ENCODE peak calls at places on chromosomes 12 and 14, in seven cellular contexts. One of them, this sample, is unnamed.

GRCh38 chr14:92421756-92422155 is 91.8 kb upstream of the RIN3 start:
- DNase-seq in SK-N-SH: no peak
- DNase-seq in H1: no peak
- DNase-seq in K562: no peak
- DNase-seq in HCT116: no peak
- DNase-seq in HepG2: no peak
- DNase-seq in Panc1: no peak
- DNase-seq in this sample: no peak

GRCh38 chr14:106665814-106666213 is 1139.4 kb downstream of the TMEM121 start:
- DNase-seq in HCT116: no peak
- DNase-seq in Panc1: no peak
- DNase-seq in H1: no peak
- DNase-seq in K562: no peak
- DNase-seq in HepG2: no peak
- DNase-seq in SK-N-SH: no peak
- DNase-seq in this sample: no peak

GRCh38 chr12:104596876-104597833 is 140.4 kb downstream of the CHST11 start:
- DNase-seq in HepG2: no peak
- DNase-seq in HCT116: no peak
- DNase-seq in SK-N-SH: no peak
- DNase-seq in H1: no peak
- DNase-seq in Panc1: no peak
- DNase-seq in K562: no peak
- DNase-seq in this sample: no peak

GRCh38 chr12:53205747-53206146 is 1.3 kb downstream of the ITGB7 start:
- DNase-seq in HCT116: no peak
- DNase-seq in H1: no peak
- DNase-seq in Panc1: no peak
- DNase-seq in SK-N-SH: no peak
- DNase-seq in K562: no peak
- DNase-seq in HepG2: no peak
- DNase-seq in this sample: peak

GRCh38 chr12:121590476-121591143 is 9.8 kb upstream of the KDM2B start:
- DNase-seq in HCT116: no peak
- DNase-seq in H1: peak
- DNase-seq in K562: no peak
- DNase-seq in SK-N-SH: no peak
- DNase-seq in HepG2: peak
- DNase-seq in Panc1: no peak
- DNase-seq in this sample: peak

GRCh38 chr14:20610002-20610765 is 19.0 kb upstream of the RNASE12 start:
- DNase-seq in SK-N-SH: peak
- DNase-seq in H1: peak
- DNase-seq in Panc1: peak
- DNase-seq in K562: peak
- DNase-seq in HCT116: no peak
- DNase-seq in HepG2: peak
- DNase-seq in this sample: no peak

GRCh38 chr12:91610561-91610960 is 427.9 kb upstream of the DCN start:
- DNase-seq in HepG2: no peak
- DNase-seq in HCT116: no peak
- DNase-seq in K562: no peak
- DNase-seq in Panc1: no peak
- DNase-seq in SK-N-SH: no peak
- DNase-seq in H1: no peak
- DNase-seq in this sample: no peak

GRCh38 chr12:68001486-68002466 is 12.5 kb downstream of the IFNG-AS1 start:
- DNase-seq in K562: no peak
- DNase-seq in Panc1: no peak
- DNase-seq in SK-N-SH: no peak
- DNase-seq in HCT116: no peak
- DNase-seq in H1: no peak
- DNase-seq in HepG2: no peak
- DNase-seq in this sample: no peak

GRCh38 chr14:24818054-24818822 is 184.2 kb upstream of the GZMB start:
- DNase-seq in SK-N-SH: no peak
- DNase-seq in H1: no peak
- DNase-seq in HCT116: no peak
- DNase-seq in K562: no peak
- DNase-seq in Panc1: no peak
- DNase-seq in HepG2: peak
- DNase-seq in this sample: no peak

GRCh38 chr14:36654185-36655053 is 7.2 kb upstream of the PAX9 start:
- DNase-seq in K562: no peak
- DNase-seq in HepG2: no peak
- DNase-seq in Panc1: no peak
- DNase-seq in H1: peak
- DNase-seq in HCT116: no peak
- DNase-seq in SK-N-SH: no peak
- DNase-seq in this sample: no peak

GRCh38 chr12:119334459-119335170 is at the start of gene CCDC60:
- DNase-seq in Panc1: no peak
- DNase-seq in HepG2: no peak
- DNase-seq in K562: peak
- DNase-seq in H1: peak
- DNase-seq in SK-N-SH: no peak
- DNase-seq in HCT116: no peak
- DNase-seq in this sample: no peak

GRCh38 chr14:50210074-50210473 is 21.3 kb downstream of the SOS2 start:
- DNase-seq in SK-N-SH: no peak
- DNase-seq in H1: no peak
- DNase-seq in HepG2: no peak
- DNase-seq in K562: no peak
- DNase-seq in Panc1: no peak
- DNase-seq in HCT116: no peak
- DNase-seq in this sample: no peak

GRCh38 chr14:50299585-50299984 is 12.4 kb downstream of the L2HGDH start:
- DNase-seq in SK-N-SH: no peak
- DNase-seq in H1: no peak
- DNase-seq in HCT116: no peak
- DNase-seq in K562: no peak
- DNase-seq in Panc1: no peak
- DNase-seq in HepG2: no peak
- DNase-seq in this sample: no peak

GRCh38 chr12:62260733-62261683 is 804 bp downstream of the USP15 start:
- DNase-seq in HCT116: peak
- DNase-seq in K562: peak
- DNase-seq in HepG2: peak
- DNase-seq in H1: no peak
- DNase-seq in Panc1: peak
- DNase-seq in SK-N-SH: peak
- DNase-seq in this sample: peak

GRCh38 chr12:31035226-31035625 is 38.4 kb upstream of the DDX11 start:
- DNase-seq in H1: no peak
- DNase-seq in SK-N-SH: no peak
- DNase-seq in HepG2: no peak
- DNase-seq in K562: no peak
- DNase-seq in Panc1: no peak
- DNase-seq in HCT116: no peak
- DNase-seq in this sample: no peak

GRCh38 chr12:130300725-130301124 is 37.0 kb upstream of the PIWIL1 start:
- DNase-seq in HepG2: no peak
- DNase-seq in H1: no peak
- DNase-seq in HCT116: no peak
- DNase-seq in K562: no peak
- DNase-seq in Panc1: no peak
- DNase-seq in SK-N-SH: no peak
- DNase-seq in this sample: no peak

GRCh38 chr12:131494141-131494733 is 216.7 kb upstream of the SFSWAP start:
- DNase-seq in HepG2: no peak
- DNase-seq in Panc1: no peak
- DNase-seq in K562: no peak
- DNase-seq in SK-N-SH: no peak
- DNase-seq in H1: no peak
- DNase-seq in HCT116: no peak
- DNase-seq in this sample: no peak

GRCh38 chr12:131493068-131493826 is 217.6 kb upstream of the SFSWAP start:
- DNase-seq in H1: no peak
- DNase-seq in HepG2: no peak
- DNase-seq in K562: peak
- DNase-seq in SK-N-SH: peak
- DNase-seq in Panc1: no peak
- DNase-seq in HCT116: no peak
- DNase-seq in this sample: no peak

GRCh38 chr12:131491155-131491554 is 219.7 kb upstream of the SFSWAP start:
- DNase-seq in H1: no peak
- DNase-seq in Panc1: no peak
- DNase-seq in SK-N-SH: peak
- DNase-seq in HepG2: no peak
- DNase-seq in HCT116: no peak
- DNase-seq in K562: no peak
- DNase-seq in this sample: no peak

GRCh38 chr12:131489718-131490117 is 221.2 kb upstream of the SFSWAP start:
- DNase-seq in HepG2: no peak
- DNase-seq in Panc1: no peak
- DNase-seq in SK-N-SH: no peak
- DNase-seq in H1: no peak
- DNase-seq in K562: no peak
- DNase-seq in HCT116: no peak
- DNase-seq in this sample: no peak

DNA sequence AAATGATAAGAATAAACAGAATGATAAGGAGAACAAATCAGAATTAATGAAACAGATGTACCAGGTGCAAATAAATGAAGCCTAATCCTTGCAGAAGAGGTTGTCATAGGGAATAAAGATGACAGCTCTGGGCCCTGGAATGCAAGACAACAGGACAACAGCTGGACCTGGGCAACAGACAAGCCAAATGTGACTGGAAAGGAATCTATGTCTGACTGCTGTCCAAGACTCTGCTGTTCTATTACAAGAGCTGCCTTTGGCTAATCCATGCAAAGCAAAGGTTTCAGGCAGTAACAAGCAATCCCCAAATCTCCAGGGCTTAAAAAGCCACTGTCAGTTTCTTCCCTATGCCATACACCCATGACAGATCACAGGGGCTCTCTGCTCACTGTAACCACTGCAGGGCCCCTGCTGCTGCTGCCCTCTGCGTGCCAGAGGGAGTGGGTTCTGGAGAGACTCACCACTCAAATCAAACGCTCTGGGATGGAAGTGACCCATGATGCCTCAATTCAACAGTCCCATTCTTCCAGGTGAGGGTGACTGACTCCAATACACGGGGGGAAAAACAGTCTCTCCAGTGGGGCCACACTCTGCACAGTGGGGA is 218.9 kb upstream of the SFSWAP start:
- DNase-seq in HCT116: no peak
- DNase-seq in H1: no peak
- DNase-seq in SK-N-SH: peak
- DNase-seq in K562: no peak
- DNase-seq in HepG2: no peak
- DNase-seq in Panc1: no peak
- DNase-seq in this sample: no peak
- TF ChIP-seq SIN3A in HCT116: no peak
- TF ChIP-seq SIN3A in H1: no peak
- TF ChIP-seq SIN3A in SK-N-SH: no peak
- TF ChIP-seq SIN3A in K562: no peak
- TF ChIP-seq SIN3A in HepG2: no peak
- TF ChIP-seq SIN3A in Panc1: no peak
- TF ChIP-seq SIN3A in this sample: no peak

GRCh38 chr14:103830511-103831270 is 16.7 kb downstream of the PPP1R13B start:
- DNase-seq in Panc1: no peak
- DNase-seq in SK-N-SH: no peak
- DNase-seq in H1: no peak
- DNase-seq in HepG2: no peak
- DNase-seq in HCT116: no peak
- DNase-seq in K562: no peak
- DNase-seq in this sample: no peak
- TF ChIP-seq SIN3A in Panc1: no peak
- TF ChIP-seq SIN3A in SK-N-SH: no peak
- TF ChIP-seq SIN3A in H1: no peak
- TF ChIP-seq SIN3A in HepG2: no peak
- TF ChIP-seq SIN3A in HCT116: no peak
- TF ChIP-seq SIN3A in K562: no peak
- TF ChIP-seq SIN3A in this sample: no peak

DNA sequence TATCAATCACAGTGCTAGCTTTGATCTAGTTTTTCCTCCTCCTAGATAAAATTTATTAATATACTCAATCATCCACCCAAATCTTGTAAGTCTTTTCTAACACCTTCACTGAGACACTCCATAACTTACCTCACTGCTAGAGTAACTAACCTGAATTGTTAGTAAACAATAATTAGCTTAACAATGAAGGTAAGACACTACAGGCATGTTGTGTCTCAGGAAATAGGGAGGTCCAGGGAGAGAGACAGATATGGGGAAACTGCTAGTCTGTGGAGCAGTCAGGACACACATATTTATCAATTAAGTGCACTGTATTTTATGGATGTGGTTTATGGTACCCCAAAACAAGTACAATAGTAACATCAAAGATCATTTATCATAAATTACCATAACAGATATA is 94.2 kb upstream of the SSTR1 start:
- DNase-seq in Panc1: no peak
- DNase-seq in HCT116: no peak
- DNase-seq in SK-N-SH: no peak
- DNase-seq in HepG2: no peak
- DNase-seq in H1: no peak
- DNase-seq in K562: no peak
- DNase-seq in this sample: no peak
- TF ChIP-seq SIN3A in Panc1: no peak
- TF ChIP-seq SIN3A in HCT116: no peak
- TF ChIP-seq SIN3A in SK-N-SH: no peak
- TF ChIP-seq SIN3A in HepG2: no peak
- TF ChIP-seq SIN3A in H1: no peak
- TF ChIP-seq SIN3A in K562: no peak
- TF ChIP-seq SIN3A in this sample: no peak

GRCh38 chr12:69022674-69023073 is 89.7 kb upstream of the CPM start:
- DNase-seq in SK-N-SH: no peak
- DNase-seq in Panc1: no peak
- DNase-seq in H1: no peak
- DNase-seq in HCT116: no peak
- DNase-seq in K562: no peak
- DNase-seq in HepG2: no peak
- DNase-seq in this sample: no peak

GRCh38 chr12:69026341-69026740 is 93.4 kb upstream of the CPM start:
- DNase-seq in HCT116: no peak
- DNase-seq in HepG2: no peak
- DNase-seq in SK-N-SH: no peak
- DNase-seq in K562: no peak
- DNase-seq in H1: no peak
- DNase-seq in Panc1: no peak
- DNase-seq in this sample: no peak

GRCh38 chr12:69024907-69025306 is 91.9 kb upstream of the CPM start:
- DNase-seq in HepG2: no peak
- DNase-seq in Panc1: no peak
- DNase-seq in HCT116: no peak
- DNase-seq in K562: no peak
- DNase-seq in SK-N-SH: no peak
- DNase-seq in H1: no peak
- DNase-seq in this sample: no peak

GRCh38 chr12:69024413-69024812 is 91.4 kb upstream of the CPM start:
- DNase-seq in SK-N-SH: no peak
- DNase-seq in Panc1: no peak
- DNase-seq in HepG2: no peak
- DNase-seq in H1: no peak
- DNase-seq in HCT116: peak
- DNase-seq in K562: no peak
- DNase-seq in this sample: no peak

DNA sequence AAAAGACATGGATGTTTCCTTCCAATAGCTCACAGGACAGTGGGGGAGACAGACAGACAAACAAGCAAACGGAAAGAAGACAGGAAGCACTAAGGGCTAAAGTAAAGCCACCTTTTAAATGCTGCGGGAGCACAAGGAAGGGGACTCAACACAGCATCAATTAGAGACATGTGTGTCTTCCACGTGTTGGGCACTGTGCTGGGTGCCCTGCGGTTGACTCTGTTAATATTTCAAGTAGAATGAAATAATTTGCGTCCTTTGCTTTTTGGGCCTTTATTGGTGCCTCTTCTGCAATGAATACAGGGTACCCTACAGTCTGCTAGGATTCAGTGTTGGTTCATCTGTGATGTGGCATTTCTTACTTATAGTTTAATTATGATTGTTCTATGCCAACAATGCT is 90.9 kb upstream of the CPM start:
- DNase-seq in SK-N-SH: no peak
- DNase-seq in HepG2: no peak
- DNase-seq in H1: no peak
- DNase-seq in Panc1: no peak
- DNase-seq in K562: no peak
- DNase-seq in HCT116: no peak
- DNase-seq in this sample: no peak
- TF ChIP-seq SIN3A in SK-N-SH: no peak
- TF ChIP-seq SIN3A in HepG2: no peak
- TF ChIP-seq SIN3A in H1: no peak
- TF ChIP-seq SIN3A in Panc1: no peak
- TF ChIP-seq SIN3A in K562: no peak
- TF ChIP-seq SIN3A in HCT116: no peak
- TF ChIP-seq SIN3A in this sample: no peak

This sample was measured in GM12878.